ENCODE peak calls at places on chromosomes 6 and 20, in four cellular contexts. U, Z, L and M are unnamed samples.

GRCh38 chr6:113732384-113732966 is 124.7 kb upstream of the MARCKS start:
- DNase-seq in U (peak; percentile 14), Z (peak; percentile 44), L (no peak), M (no peak)

GRCh38 chr20:14951707-14952106 is 614.3 kb upstream of the FLRT3 start:
- DNase-seq in U (no peak), Z (no peak), L (no peak), M (no peak)

GRCh38 chr6:128204621-128205020 is 303.8 kb upstream of the THEMIS start:
- DNase-seq in U (no peak), Z (no peak), L (no peak), M (no peak)

GRCh38 chr6:142851601-142852000 is 93.4 kb downstream of the HIVEP2 start:
- DNase-seq in U (peak; percentile 38), Z (no peak), L (no peak), M (no peak)

GRCh38 chr20:9200620-9201019 is 131.7 kb downstream of the PLCB4 start:
- DNase-seq in U (peak; percentile 68), Z (no peak), L (no peak), M (no peak)

GRCh38 chr6:119262612-119263011 is 86.9 kb downstream of the MAN1A1 start:
- DNase-seq in U (no peak), Z (no peak), L (no peak), M (no peak)

GRCh38 chr6:118708055-118708454 is 56.7 kb upstream of the CEP85L start:
- DNase-seq in U (peak; percentile 54), Z (no peak), L (no peak), M (no peak)

GRCh38 chr6:14537061-14537460 is 419.5 kb downstream of the CD83 start:
- DNase-seq in U (no peak), Z (no peak), L (no peak), M (no peak)

GRCh38 chr20:50323209-50323608 is 132.6 kb downstream of the CEBPB start:
- DNase-seq in U (no peak), Z (no peak), L (no peak), M (no peak)

GRCh38 chr6:11207199-11207968 is 25.1 kb downstream of the NEDD9 start:
- DNase-seq in U (peak; percentile 100), Z (peak; percentile 32), L (no peak), M (peak; percentile 80)

GRCh38 chr6:43887906-43888683 is 118.1 kb downstream of the VEGFA start:
- DNase-seq in U (no peak), Z (peak; percentile 79), L (no peak), M (no peak)

GRCh38 chr6:107179004-107179403 is 63.7 kb upstream of the BEND3 start:
- DNase-seq in U (peak; percentile 8), Z (no peak), L (no peak), M (no peak)

GRCh38 chr6:166588691-166589333 is 2.3 kb upstream of the RAMACL start:
- DNase-seq in U (peak; percentile 76), Z (no peak), L (no peak), M (no peak)

GRCh38 chr6:106213660-106214276 is 111.8 kb downstream of the ATG5 start:
- DNase-seq in U (no peak), Z (no peak), L (no peak), M (no peak)

GRCh38 chr6:96086745-96087144 is 71.0 kb downstream of the FUT9 start:
- DNase-seq in U (no peak), Z (no peak), L (no peak), M (no peak)

GRCh38 chr6:56334937-56335336 is 87.6 kb upstream of the COL21A1 start:
- DNase-seq in U (peak; percentile 89), Z (no peak), L (no peak), M (no peak)

GRCh38 chr6:75418233-75418632 is 75.4 kb downstream of the FILIP1 start:
- DNase-seq in U (no peak), Z (no peak), L (no peak), M (no peak)

GRCh38 chr20:50501970-50502745 is 8.0 kb upstream of the PTPN1 start:
- DNase-seq in U (no peak), Z (no peak), L (peak; percentile 38), M (no peak)

GRCh38 chr6:56808871-56809359 is 146.0 kb upstream of the BEND6 start:
- DNase-seq in U (peak; percentile 73), Z (peak; percentile 54), L (no peak), M (no peak)

GRCh38 chr6:163828038-163828790 is 413.7 kb downstream of the QKI start:
- DNase-seq in U (peak; percentile 35), Z (peak; percentile 53), L (no peak), M (no peak)

GRCh38 chr6:165662041-165662491 is 975 bp downstream of the PDE10A start:
- DNase-seq in U (peak; percentile 18), Z (no peak), L (peak; percentile 34), M (no peak)

GRCh38 chr6:89375427-89375868 is 22.9 kb upstream of the UBE2J1 start:
- DNase-seq in U (no peak), Z (peak; percentile 94), L (no peak), M (peak; percentile 79)

GRCh38 chr6:109486068-109486467 is 3.0 kb upstream of the ZBTB24 start:
- DNase-seq in U (no peak), Z (no peak), L (no peak), M (no peak)

GRCh38 chr20:38113401-38114325 is 51.4 kb downstream of the TGM2 start:
- DNase-seq in U (no peak), Z (peak; percentile 81), L (no peak), M (peak; percentile 36)
- H3K4me1 ChIP-seq in U (peaks cover 20% of the 10 kb centered on the region), Z (peaks cover 63% of the 10 kb centered on the region), L (peaks cover 2% of the 10 kb centered on the region), M (peaks cover 22% of the 10 kb centered on the region)

DNA sequence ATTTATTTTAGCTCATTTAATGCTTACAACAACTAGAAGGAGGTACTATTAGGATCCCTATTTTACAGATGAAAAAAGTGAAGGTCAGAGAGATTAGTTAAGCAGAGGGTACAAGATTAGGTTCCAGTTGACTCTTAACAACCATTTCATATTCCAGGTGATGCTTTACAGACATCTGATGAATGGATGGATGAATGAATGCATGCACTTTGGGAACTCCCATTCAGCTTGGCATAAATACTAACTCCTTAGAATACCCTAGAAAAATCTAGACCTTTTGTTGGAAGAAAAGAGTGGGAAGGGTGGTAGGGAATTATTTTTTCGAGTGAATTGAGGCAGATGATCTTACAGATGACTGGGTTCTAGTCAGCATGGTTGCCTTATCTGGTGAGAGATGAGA is 746 bp upstream of the SNRPB2 start:
- DNase-seq in U (no peak), Z (no peak), L (no peak), M (no peak)
- H3K4me3 ChIP-seq in U (no peak overlapping the region), Z (peak overlapping the region; percentile 98), L (peak overlapping the region; percentile 97), M (no peak overlapping the region)

DNA sequence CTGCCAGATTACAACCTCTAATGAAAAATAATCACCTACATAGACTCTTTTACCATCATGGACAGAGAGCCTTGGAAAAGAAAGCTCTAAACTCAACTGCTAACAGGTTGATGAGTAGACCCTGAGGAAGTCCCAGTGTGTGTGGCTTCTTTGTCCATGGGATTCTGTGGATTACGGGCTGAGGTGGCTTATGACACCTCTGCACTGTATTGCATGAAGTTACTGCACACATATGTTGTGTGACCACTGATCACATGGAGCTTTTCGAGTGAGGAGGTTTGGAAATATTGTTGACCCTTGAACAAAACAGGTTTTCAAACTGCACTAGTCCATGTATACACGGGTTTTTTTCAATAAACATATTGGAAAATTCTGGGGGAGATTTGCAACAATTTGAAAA is 124.4 kb downstream of the RIN2 start:
- DNase-seq in U (no peak), Z (no peak), L (no peak), M (no peak)
- H3K4me1 ChIP-seq in U (peaks cover 24% of the 10 kb centered on the region), Z (peaks cover 25% of the 10 kb centered on the region), L (peaks cover 12% of the 10 kb centered on the region), M (no peaks in the 10 kb centered on the region)

DNA sequence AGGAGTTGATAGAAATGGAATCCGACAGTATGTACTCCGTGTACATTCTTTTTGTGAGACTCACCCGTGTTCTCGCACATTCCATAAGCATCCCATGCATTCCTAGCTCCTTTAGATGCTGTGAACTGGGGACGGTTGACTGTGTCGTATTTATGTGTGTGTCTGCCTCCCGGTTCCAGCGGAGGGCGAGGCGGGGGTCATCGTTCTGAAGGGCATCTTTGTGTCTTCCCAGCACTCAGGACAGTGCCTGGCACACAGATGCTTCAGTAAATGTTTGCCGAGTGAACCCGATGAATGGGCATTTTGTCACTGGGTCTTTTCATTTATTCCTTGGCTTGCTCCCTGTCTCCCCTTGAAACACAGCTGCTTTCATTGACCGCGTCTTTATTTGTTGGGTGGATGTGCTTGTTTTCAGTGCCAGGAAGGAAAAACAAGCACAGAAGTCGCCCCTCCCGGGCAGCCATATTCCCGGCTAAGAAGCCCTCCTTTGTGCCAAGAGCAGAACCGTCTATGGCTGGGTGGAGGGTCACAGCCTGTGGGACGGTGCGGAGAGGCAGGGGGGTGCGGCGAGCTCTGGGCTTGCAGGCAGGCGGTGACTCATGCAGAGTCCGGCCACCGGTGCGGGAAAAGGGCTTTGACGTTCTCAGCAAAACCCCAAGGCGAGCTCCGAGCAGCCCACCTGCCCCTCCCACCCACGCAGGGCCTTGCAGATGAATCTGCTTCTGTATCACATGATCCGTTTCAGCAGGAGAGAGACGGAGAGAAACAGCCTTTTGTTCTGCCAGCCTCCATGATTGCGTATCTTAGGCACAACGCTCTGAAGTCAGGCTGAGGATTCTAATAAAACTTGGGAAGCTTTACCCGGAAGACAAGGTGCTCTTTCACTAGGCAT is 11.2 kb upstream of the PSMG4 start:
- DNase-seq in U (peak; percentile 97), Z (no peak), L (peak; percentile 65), M (no peak)
- H3K4me3 ChIP-seq in U (peak overlapping the region; percentile 20), Z (peak overlapping the region; percentile 24), L (peak overlapping the region; percentile 32), M (no peak overlapping the region)

GRCh38 chr20:5401277-5401676 is 84.5 kb upstream of the PROKR2 start:
- DNase-seq in U (no peak), Z (no peak), L (no peak), M (no peak)
- H3K4me1 ChIP-seq in U (no peaks in the 10 kb centered on the region), Z (no peaks in the 10 kb centered on the region), L (no peaks in the 10 kb centered on the region), M (no peaks in the 10 kb centered on the region)

GRCh38 chr20:31843288-31843687 is 2.1 kb downstream of the FOXS1 start:
- DNase-seq in U (no peak), Z (no peak), L (no peak), M (no peak)

GRCh38 chr20:31844737-31845299 is 586 bp downstream of the FOXS1 start:
- DNase-seq in U (no peak), Z (no peak), L (no peak), M (no peak)

GRCh38 chr20:31846793-31847138 is 1.4 kb upstream of the FOXS1 start:
- DNase-seq in U (no peak), Z (no peak), L (no peak), M (no peak)

GRCh38 chr20:31843881-31844280 is 1.5 kb downstream of the FOXS1 start:
- DNase-seq in U (no peak), Z (no peak), L (no peak), M (no peak)

DNA sequence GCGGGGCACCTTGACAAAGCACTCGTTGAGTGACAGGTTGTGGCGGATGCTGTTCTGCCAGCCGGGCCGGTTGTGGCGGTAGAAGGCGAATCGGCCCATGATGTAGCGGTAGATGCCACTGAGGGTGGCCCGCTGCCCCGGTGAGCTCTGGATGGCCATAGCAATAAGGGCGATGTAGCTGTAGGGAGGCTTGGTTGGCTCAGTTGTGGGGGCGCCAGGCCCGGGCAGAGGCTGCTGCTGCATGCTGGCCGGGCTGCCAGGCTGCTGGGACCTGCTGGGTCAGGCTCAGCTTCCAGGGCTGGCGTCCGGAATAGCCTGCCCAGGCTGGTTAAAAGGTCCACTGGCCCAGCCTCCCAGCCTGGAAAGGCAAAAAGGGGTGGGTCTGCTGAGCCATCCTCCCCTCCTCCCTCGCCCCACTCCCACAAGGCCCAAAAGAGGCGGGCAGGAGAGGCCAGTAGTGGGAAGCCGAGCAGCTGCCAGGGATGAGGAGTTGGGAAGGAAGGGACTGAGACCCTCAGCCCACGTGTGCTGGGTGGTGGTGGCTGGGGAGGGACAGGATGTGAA is at the start of gene FOXS1:
- DNase-seq in U (no peak), Z (no peak), L (peak; percentile 44), M (no peak)
- H3K4me3 ChIP-seq in U (no peak within 1 kb of the TSS), Z (peak within 1 kb of the TSS; percentile 38), L (no peak within 1 kb of the TSS), M (no peak within 1 kb of the TSS)